ENCODE peak calls at places on chromosomes 16 and 17, in five cellular contexts. Z, R, N, B and Y are unnamed samples.

GRCh38 chr17:6556121-6557039 is at the start of gene PITPNM3:
- DNase-seq in Z (no peak), R (no peak), N (no peak), B (no peak), Y (no peak)

GRCh38 chr17:32124985-32125847 is 17.1 kb upstream of the RHOT1 start:
- DNase-seq in Z (no peak), R (peak), N (no peak), B (peak), Y (no peak)

GRCh38 chr16:56426585-56426984 is 1.2 kb upstream of the AMFR start:
- DNase-seq in Z (no peak), R (no peak), N (no peak), B (no peak), Y (no peak)

GRCh38 chr17:8162232-8162996 is at the start of gene VAMP2:
- DNase-seq in Z (peak), R (peak), N (peak), B (peak), Y (no peak)

GRCh38 chr17:74772071-74772470 is 4.1 kb downstream of the NAT9 start:
- DNase-seq in Z (no peak), R (no peak), N (no peak), B (no peak), Y (no peak)

GRCh38 chr16:31243734-31244670 is 15.8 kb upstream of the ITGAM start:
- DNase-seq in Z (no peak), R (no peak), N (no peak), B (no peak), Y (no peak)

GRCh38 chr16:64638804-64639203 is 483.1 kb downstream of the CDH11 start:
- DNase-seq in Z (no peak), R (no peak), N (no peak), B (no peak), Y (no peak)

GRCh38 chr16:29809850-29810698 is 1.9 kb upstream of the PRRT2 start:
- DNase-seq in Z (no peak), R (no peak), N (no peak), B (no peak), Y (no peak)

GRCh38 chr17:78197147-78197830 is 10.1 kb downstream of the AFMID start:
- DNase-seq in Z (no peak), R (no peak), N (peak), B (no peak), Y (no peak)

GRCh38 chr17:694239-694638 is 20.4 kb downstream of the VPS53 start:
- DNase-seq in Z (no peak), R (no peak), N (no peak), B (peak), Y (peak)

GRCh38 chr17:78227455-78227916 is 3.9 kb upstream of the TMEM235 start:
- DNase-seq in Z (no peak), R (no peak), N (no peak), B (no peak), Y (no peak)

GRCh38 chr17:42202696-42203095 is 8.4 kb upstream of the GHDC start:
- DNase-seq in Z (no peak), R (no peak), N (no peak), B (no peak), Y (no peak)

GRCh38 chr16:68073902-68074760 is 11.0 kb upstream of the NFATC3 start:
- DNase-seq in Z (no peak), R (peak), N (no peak), B (no peak), Y (no peak)

GRCh38 chr17:62792122-62792800 is 15.9 kb downstream of the MARCHF10 start:
- DNase-seq in Z (no peak), R (peak), N (no peak), B (peak), Y (peak)

GRCh38 chr17:78019367-78019975 is 61.0 kb downstream of the TNRC6C start:
- DNase-seq in Z (no peak), R (no peak), N (no peak), B (peak), Y (no peak)

GRCh38 chr16:78210305-78210704 is 110.9 kb downstream of the WWOX start:
- DNase-seq in Z (no peak), R (no peak), N (no peak), B (peak), Y (peak)

GRCh38 chr16:15990902-15991301 is 41.5 kb downstream of the ABCC1 start:
- DNase-seq in Z (no peak), R (no peak), N (no peak), B (no peak), Y (no peak)

GRCh38 chr17:9343513-9343912 is 232.1 kb downstream of the STX8 start:
- DNase-seq in Z (no peak), R (no peak), N (no peak), B (no peak), Y (no peak)

GRCh38 chr16:27923751-27924150 is 139.8 kb downstream of the GSG1L start:
- DNase-seq in Z (no peak), R (no peak), N (no peak), B (no peak), Y (no peak)

GRCh38 chr16:56451753-56452689 is 667 bp downstream of the OGFOD1 start:
- DNase-seq in Z (peak), R (peak), N (no peak), B (peak), Y (peak)

GRCh38 chr17:78408476-78409020 is 30.1 kb downstream of the PGS1 start:
- DNase-seq in Z (no peak), R (no peak), N (no peak), B (no peak), Y (no peak)

GRCh38 chr17:78129385-78130079 is 977 bp upstream of the TMC6 start:
- DNase-seq in Z (no peak), R (no peak), N (no peak), B (no peak), Y (no peak)

GRCh38 chr17:76541739-76542450 is 2.1 kb downstream of the PRCD start:
- DNase-seq in Z (no peak), R (no peak), N (peak), B (no peak), Y (no peak)

GRCh38 chr16:58198739-58199411 is 969 bp upstream of the CSNK2A2 start:
- DNase-seq in Z (no peak), R (no peak), N (no peak), B (no peak), Y (no peak)

GRCh38 chr17:19311421-19312215 is 50.9 kb downstream of the B9D1 start:
- DNase-seq in Z (no peak), R (no peak), N (no peak), B (no peak), Y (peak)

GRCh38 chr16:47037396-47037745 is 63.9 kb upstream of the DNAJA2 start:
- DNase-seq in Z (peak), R (no peak), N (peak), B (peak), Y (no peak)

GRCh38 chr17:27408891-27409290 is 47.4 kb upstream of the KSR1 start:
- DNase-seq in Z (no peak), R (no peak), N (no peak), B (peak), Y (peak)

GRCh38 chr17:72778161-72779151 is 314.0 kb downstream of the SLC39A11 start:
- DNase-seq in Z (no peak), R (no peak), N (no peak), B (no peak), Y (no peak)

GRCh38 chr17:75909051-75909811 is 4.5 kb upstream of the MRPL38 start:
- DNase-seq in Z (no peak), R (no peak), N (no peak), B (no peak), Y (no peak)

GRCh38 chr16:47142469-47143328 is 1.0 kb downstream of the NETO2 start:
- DNase-seq in Z (peak), R (no peak), N (peak), B (peak), Y (peak)

GRCh38 chr17:927611-928461 is 51.7 kb downstream of the NXN start:
- DNase-seq in Z (no peak), R (no peak), N (no peak), B (peak), Y (peak)

GRCh38 chr16:69326172-69326873 is 4.1 kb downstream of the PDF start:
- DNase-seq in Z (no peak), R (peak), N (no peak), B (no peak), Y (no peak)

GRCh38 chr17:17384291-17384615 is 81.1 kb downstream of the NT5M start:
- DNase-seq in Z (no peak), R (no peak), N (no peak), B (no peak), Y (no peak)

GRCh38 chr17:81528651-81529436 is 667 bp downstream of the FSCN2 start:
- DNase-seq in Z (no peak), R (no peak), N (no peak), B (no peak), Y (no peak)

GRCh38 chr17:44558349-44559287 is 1.3 kb downstream of the FZD2 start:
- DNase-seq in Z (no peak), R (peak), N (no peak), B (no peak), Y (no peak)

GRCh38 chr17:27293359-27293897 is 486 bp upstream of the WSB1 start:
- DNase-seq in Z (peak), R (no peak), N (no peak), B (no peak), Y (no peak)

GRCh38 chr17:69373069-69373468 is 41.4 kb upstream of the MAP2K6 start:
- DNase-seq in Z (no peak), R (no peak), N (no peak), B (no peak), Y (no peak)
- TF ChIP-seq CTCF in Z (no peak), R (no peak), N (no peak), B (no peak), Y (no peak)

GRCh38 chr16:4837733-4838501 is 9.2 kb downstream of the GLYR1 start:
- DNase-seq in Z (no peak), R (no peak), N (no peak), B (no peak), Y (no peak)
- H3K27ac ChIP-seq in Z (no peak), R (no peak), N (peak), B (no peak), Y (no peak)

GRCh38 chr17:2485970-2486369 is 25.7 kb downstream of the METTL16 start:
- DNase-seq in Z (no peak), R (no peak), N (no peak), B (no peak), Y (no peak)
- H3K4me3 ChIP-seq in Z (peak), R (no peak), N (peak), B (no peak), Y (no peak)

DNA sequence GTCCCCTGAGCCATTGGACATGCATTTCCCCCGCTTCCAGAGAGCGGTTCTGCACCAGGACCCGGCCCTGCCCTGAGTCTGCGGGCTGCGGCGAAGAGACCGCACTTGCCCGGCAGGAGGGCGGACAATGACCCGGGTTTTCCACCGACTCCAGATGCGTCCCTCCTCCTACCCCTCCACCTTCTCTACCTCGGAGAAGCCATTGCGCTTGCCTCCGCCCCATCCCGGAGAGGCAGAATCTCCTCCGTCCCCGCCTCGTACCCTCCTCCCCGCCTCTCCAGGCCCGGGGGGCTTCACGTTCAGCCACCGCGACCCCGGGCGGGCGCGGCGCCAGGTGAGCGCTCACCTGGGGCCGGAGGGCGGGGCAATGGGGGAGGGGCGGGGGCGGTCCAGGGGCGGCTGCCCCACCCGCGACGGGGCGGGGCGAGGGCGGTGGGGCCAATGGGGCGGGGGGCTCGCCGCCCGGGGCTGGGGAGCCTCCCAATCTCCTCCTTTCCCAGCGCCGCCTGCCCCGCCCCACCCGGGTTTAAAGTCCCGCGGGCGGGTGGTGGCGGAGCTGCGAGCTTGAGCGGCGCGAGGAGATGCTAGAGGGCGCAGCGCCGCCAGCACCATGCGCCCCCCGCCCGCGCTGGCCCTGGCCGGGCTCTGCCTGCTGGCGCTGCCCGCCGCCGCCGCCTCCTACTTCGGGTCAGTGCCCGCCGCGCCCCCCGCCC is at the start of gene WNT9B:
- DNase-seq in Z (no peak), R (no peak), N (no peak), B (peak), Y (no peak)
- TF ChIP-seq CTCF in Z (peak), R (no peak), N (no peak), B (peak), Y (no peak)

GRCh38 chr17:29461807-29462206 is 71.6 kb downstream of the TAOK1 start:
- DNase-seq in Z (no peak), R (no peak), N (no peak), B (no peak), Y (no peak)
- H3K27ac ChIP-seq in Z (no peak), R (no peak), N (peak), B (no peak), Y (no peak)

GRCh38 chr16:54932737-54933254 is 2.1 kb downstream of the IRX5 start:
- DNase-seq in Z (no peak), R (no peak), N (no peak), B (no peak), Y (no peak)
- H3K4me3 ChIP-seq in Z (peak), R (no peak), N (peak), B (no peak), Y (no peak)

GRCh38 chr16:1543085-1543896 is 9.8 kb downstream of the TMEM204 start:
- DNase-seq in Z (peak), R (peak), N (peak), B (peak), Y (peak)
- TF ChIP-seq CTCF in Z (no peak), R (no peak), N (no peak), B (no peak), Y (peak)

GRCh38 chr17:35616506-35616905 is 29.4 kb downstream of the AP2B1 start:
- DNase-seq in Z (no peak), R (no peak), N (no peak), B (peak), Y (no peak)

GRCh38 chr17:35617505-35617904 is 30.4 kb downstream of the AP2B1 start:
- DNase-seq in Z (no peak), R (no peak), N (no peak), B (no peak), Y (no peak)

GRCh38 chr17:35618628-35619027 is 31.5 kb downstream of the AP2B1 start:
- DNase-seq in Z (no peak), R (no peak), N (no peak), B (no peak), Y (no peak)

GRCh38 chr17:35612924-35613521 is 25.9 kb downstream of the AP2B1 start:
- DNase-seq in Z (peak), R (no peak), N (no peak), B (peak), Y (peak)

GRCh38 chr17:35614835-35615234 is 27.7 kb downstream of the AP2B1 start:
- DNase-seq in Z (no peak), R (no peak), N (no peak), B (no peak), Y (no peak)
- H3K27ac ChIP-seq in Z (no peak), R (no peak), N (peak), B (no peak), Y (no peak)

DNA sequence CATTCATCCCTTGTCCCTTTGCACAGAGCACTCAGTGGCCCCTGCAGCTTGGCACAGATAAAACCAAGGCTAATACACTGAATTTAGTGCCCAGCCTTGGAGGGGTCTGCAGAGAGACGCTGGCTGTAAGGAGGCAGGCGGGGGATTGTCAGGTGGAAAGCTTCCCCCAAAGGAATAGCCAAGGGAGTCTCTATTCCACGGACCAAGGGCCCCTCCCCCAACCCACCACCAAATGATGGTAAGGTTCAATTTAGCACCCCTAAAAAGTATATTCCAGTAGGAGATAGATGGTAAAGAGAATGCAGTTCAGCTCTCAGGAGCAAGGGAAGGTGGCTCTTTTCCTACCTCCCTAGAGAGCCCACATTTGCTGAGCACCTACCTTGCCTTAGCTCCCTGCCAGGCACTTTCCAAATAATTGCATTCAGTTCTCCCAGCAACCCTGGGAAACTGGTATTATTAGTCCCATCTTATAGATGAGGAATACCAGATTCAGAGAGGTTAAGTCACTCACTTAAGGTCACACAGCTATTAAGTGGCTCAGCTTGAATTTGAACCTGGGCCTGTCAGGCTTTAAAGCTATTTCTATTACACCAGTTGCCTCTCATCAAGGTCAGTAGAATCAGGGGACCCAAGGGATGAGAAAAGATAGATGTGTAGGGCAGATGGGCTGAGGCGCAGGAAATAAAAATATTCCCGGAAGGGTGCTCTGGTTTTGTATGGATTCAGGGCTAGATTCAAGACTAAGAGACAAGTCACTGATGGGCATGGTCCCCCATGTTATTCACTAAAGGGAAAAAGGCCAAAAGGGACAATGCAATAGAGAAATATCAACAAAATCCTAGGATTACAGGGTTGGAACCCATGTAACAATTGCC is 20.0 kb upstream of the ZFHX3 start:
- DNase-seq in Z (no peak), R (no peak), N (no peak), B (no peak), Y (no peak)
- H3K4me3 ChIP-seq in Z (no peak), R (no peak), N (no peak), B (no peak), Y (no peak)